ENCODE peak calls at places on chromosomes 5 and 9, in four cellular contexts. X, R, Y and M are unnamed samples.

GRCh38 chr5:151565971-151566370 is 25.2 kb downstream of the FAT2 start:
- DNase-seq in R (no peak), Y (no peak), X (no peak), M (no peak)

GRCh38 chr5:21031001-21031400 is 1043.0 kb upstream of the CDH18 start:
- DNase-seq in Y (no peak), X (no peak), R (no peak), M (no peak)

GRCh38 chr5:65926893-65927292 is 518 bp downstream of the ERBIN start:
- DNase-seq in R (no peak), X (no peak), Y (no peak), M (no peak)

GRCh38 chr9:73179594-73179993 is 27.9 kb downstream of the ANXA1 start:
- DNase-seq in X (no peak), R (peak; percentile 61), Y (no peak), M (no peak)

GRCh38 chr5:137733922-137734695 is 1.8 kb downstream of the KLHL3 start:
- DNase-seq in R (no peak), X (no peak), Y (no peak), M (no peak)

GRCh38 chr9:113568081-113568435 is 104.5 kb downstream of the RGS3 start:
- DNase-seq in X (no peak), R (no peak), Y (no peak), M (no peak)

GRCh38 chr5:43000198-43000840 is 39.8 kb downstream of the ANXA2R start:
- DNase-seq in Y (no peak), X (no peak), R (peak; percentile 81), M (no peak)

GRCh38 chr5:128927644-128928043 is 37.6 kb upstream of the SLC27A6 start:
- DNase-seq in Y (no peak), R (no peak), X (no peak), M (no peak)

GRCh38 chr5:127280494-127281220 is 9.9 kb upstream of the MEGF10 start:
- DNase-seq in R (no peak), Y (no peak), X (no peak), M (no peak)

GRCh38 chr5:141001854-141002666 is 35.8 kb downstream of the PCDHAC2 start:
- DNase-seq in R (peak; percentile 37), X (peak; percentile 44), Y (no peak), M (no peak)

GRCh38 chr9:70205366-70206020 is 53.3 kb upstream of the SMC5 start:
- DNase-seq in Y (no peak), X (no peak), R (no peak), M (peak; percentile 42)

GRCh38 chr9:137556069-137556838 is 4.6 kb downstream of the MRPL41 start:
- DNase-seq in R (no peak), X (no peak), Y (peak; percentile 56), M (peak; percentile 87)

GRCh38 chr5:159533197-159533596 is 202.9 kb upstream of the IL12B start:
- DNase-seq in R (peak; percentile 45), Y (no peak), X (no peak), M (no peak)

GRCh38 chr5:32455311-32455710 is 10.8 kb upstream of the ZFR start:
- DNase-seq in R (no peak), Y (no peak), X (no peak), M (no peak)

GRCh38 chr9:136741885-136742568 is 713 bp downstream of the LCN10 start:
- DNase-seq in Y (no peak), R (no peak), X (no peak), M (no peak)

GRCh38 chr9:34611251-34611810 is 566 bp downstream of the RPP25L start:
- DNase-seq in R (no peak), X (no peak), Y (no peak), M (no peak)

GRCh38 chr5:31235381-31235780 is 41.9 kb downstream of the CDH6 start:
- DNase-seq in R (no peak), Y (no peak), X (no peak), M (no peak)

GRCh38 chr5:75108931-75109596 is 56.7 kb upstream of the GCNT4 start:
- DNase-seq in R (no peak), Y (no peak), X (no peak), M (no peak)

GRCh38 chr9:126128494-126129142 is 198.0 kb upstream of the MVB12B start:
- DNase-seq in Y (no peak), R (no peak), X (no peak), M (no peak)

GRCh38 chr9:124007468-124008306 is 3.9 kb upstream of the LHX2 start:
- DNase-seq in R (no peak), X (no peak), Y (no peak), M (no peak)

GRCh38 chr5:77741608-77742007 is 34.5 kb downstream of the TBCA start:
- DNase-seq in Y (no peak), X (no peak), R (no peak), M (no peak)

GRCh38 chr5:126648471-126648870 is 47.7 kb downstream of the PHAX start:
- DNase-seq in Y (no peak), X (no peak), R (no peak), M (no peak)

GRCh38 chr5:28914302-28914701 is 1875.9 kb upstream of the CDH9 start:
- DNase-seq in Y (no peak), X (no peak), R (no peak), M (no peak)

GRCh38 chr5:17096975-17097695 is 120.3 kb upstream of the BASP1 start:
- DNase-seq in X (no peak), Y (no peak), R (no peak), M (no peak)

GRCh38 chr5:13553896-13554295 is 390.6 kb downstream of the DNAH5 start:
- DNase-seq in R (peak; percentile 38), Y (peak; percentile 22), X (peak; percentile 3), M (peak; percentile 19)

GRCh38 chr5:13278148-13278547 is 666.3 kb downstream of the DNAH5 start:
- DNase-seq in Y (no peak), R (no peak), X (no peak), M (no peak)

GRCh38 chr5:131198625-131199024 is 27.9 kb downstream of the LYRM7 start:
- DNase-seq in Y (no peak), X (no peak), R (no peak), M (no peak)

GRCh38 chr9:77384406-77384805 is 207.1 kb downstream of the VPS13A start:
- DNase-seq in Y (no peak), R (no peak), X (no peak), M (no peak)

GRCh38 chr9:20538956-20539355 is 83.3 kb downstream of the MLLT3 start:
- DNase-seq in R (no peak), X (no peak), Y (no peak), M (no peak)

GRCh38 chr9:113998529-113999255 is 79.4 kb downstream of the AMBP start:
- DNase-seq in R (no peak), X (peak; percentile 21), Y (no peak), M (no peak)

GRCh38 chr9:74220327-74220726 is 276.8 kb upstream of the RORB start:
- DNase-seq in R (no peak), X (no peak), Y (no peak), M (no peak)

GRCh38 chr9:91647371-91647770 is 223.7 kb upstream of the NFIL3 start:
- DNase-seq in Y (no peak), R (no peak), X (no peak), M (no peak)

GRCh38 chr5:98904786-98905185 is 24.0 kb downstream of the CHD1 start:
- DNase-seq in X (no peak), R (no peak), Y (no peak), M (no peak)

GRCh38 chr5:1490360-1490759 is 33.4 kb downstream of the LPCAT1 start:
- DNase-seq in X (no peak), R (no peak), Y (no peak), M (no peak)

GRCh38 chr9:34328500-34328982 is 527 bp downstream of the KIF24 start:
- DNase-seq in X (peak; percentile 25), Y (no peak), R (no peak), M (peak; percentile 38)

GRCh38 chr5:6202615-6203365 is 175.6 kb downstream of the MED10 start:
- DNase-seq in X (peak; percentile 12), R (no peak), Y (no peak), M (no peak)

GRCh38 chr5:137370511-137371071 is 128.5 kb downstream of the SPOCK1 start:
- DNase-seq in R (peak; percentile 41), Y (no peak), X (no peak), M (no peak)

GRCh38 chr5:10695055-10695649 is 65.9 kb downstream of the DAP start:
- DNase-seq in R (peak; percentile 93), X (peak; percentile 83), Y (peak; percentile 80), M (peak; percentile 48)

GRCh38 chr5:116032094-116032517 is at the start of gene ARL14EPL:
- DNase-seq in X (peak; percentile 51), Y (peak; percentile 24), R (peak; percentile 58), M (no peak)

GRCh38 chr5:92552206-92553160 is 1028.5 kb downstream of the NR2F1-AS1 start:
- DNase-seq in X (peak; percentile 44), Y (no peak), R (no peak), M (peak; percentile 62)

DNA sequence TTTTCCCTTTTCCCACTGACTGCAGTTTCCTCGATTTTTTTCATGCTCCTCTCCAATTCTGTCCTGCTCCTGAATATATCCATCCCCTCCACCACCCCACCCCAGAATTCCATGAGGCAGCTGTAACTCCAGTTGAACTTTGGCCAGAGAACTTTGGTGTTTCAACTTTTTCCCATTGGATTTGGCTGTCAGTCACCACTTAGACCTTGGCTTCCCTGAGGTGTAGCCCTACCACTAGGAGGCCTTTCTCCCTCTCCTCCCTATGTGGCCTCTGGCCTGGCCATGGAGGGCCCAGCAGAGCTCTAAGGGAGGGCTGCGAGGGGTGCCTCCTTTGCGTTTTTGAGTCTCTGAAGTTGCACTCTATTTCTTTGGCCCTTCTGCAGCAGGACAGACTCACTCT is 261.3 kb downstream of the PIK3R1 start:
- DNase-seq in X (no peak), Y (no peak), R (no peak), M (no peak)
- TF ChIP-seq CTCF in X (no peak), Y (peak; percentile 9), R (no peak), M (peak; percentile 21)

DNA sequence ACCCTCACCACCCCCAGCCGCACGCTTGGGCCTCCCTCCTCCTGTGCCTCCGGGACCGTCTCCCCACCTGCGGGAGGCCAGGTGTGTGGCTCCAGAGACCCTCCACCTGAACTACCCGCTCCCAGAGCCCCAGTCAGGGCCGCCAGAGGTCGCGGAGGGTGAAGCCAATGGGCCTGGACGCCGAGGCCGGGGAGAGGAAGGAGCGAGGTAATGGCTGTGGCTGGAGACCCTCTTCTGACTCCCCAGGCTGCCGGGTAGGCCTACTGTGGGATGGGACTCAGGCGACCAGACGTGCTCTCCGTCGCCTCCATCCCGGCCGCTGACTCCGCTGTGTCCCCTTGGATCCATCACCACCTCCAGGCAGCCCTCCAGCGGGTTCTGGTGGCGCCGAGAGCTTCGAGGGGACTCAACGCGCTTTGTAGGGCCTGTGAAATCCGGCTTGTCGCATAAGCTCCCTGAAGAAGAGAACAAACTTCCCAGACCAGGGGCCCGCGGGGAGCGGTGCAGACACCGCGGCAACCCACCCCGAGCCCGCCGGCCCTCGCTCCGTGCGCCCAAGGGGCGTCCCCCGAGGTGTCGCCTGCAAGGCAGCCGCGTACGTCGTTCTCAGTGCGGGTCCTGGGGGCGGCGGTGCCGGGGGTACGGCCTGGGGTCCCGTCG is 12.6 kb downstream of the IRX2 start:
- DNase-seq in Y (no peak), X (no peak), R (no peak), M (no peak)
- H3K4me3 ChIP-seq in Y (peak overlapping the region; percentile 58), X (peak overlapping the region; percentile 39), R (no peak overlapping the region), M (no peak overlapping the region)

GRCh38 chr5:56818409-56819026 is 3.2 kb downstream of the MAP3K1 start:
- DNase-seq in Y (no peak), R (no peak), X (no peak), M (no peak)
- TF ChIP-seq CTCF in Y (peak; percentile 12), R (peak; percentile 45), X (peak; percentile 35), M (peak; percentile 24)

GRCh38 chr9:97857603-97858392 is 4.8 kb downstream of the FOXE1 start:
- DNase-seq in Y (no peak), X (no peak), R (no peak), M (no peak)
- H3K4me3 ChIP-seq in Y (no peak overlapping the region), X (no peak overlapping the region), R (no peak overlapping the region), M (no peak overlapping the region)